ENCODE peak calls at places on chromosomes 4 and X, in five cellular contexts. One of them, this sample, is unnamed.

GRCh38 chr4:54784188-54784671 is 126.5 kb downstream of the KIT start:
- DNase-seq in endothelial cell: no peak
- DNase-seq in fibroblast of villous mesenchyme: peak
- DNase-seq in fibroblast of mammary gland: peak
- DNase-seq in GM20000: no peak
- DNase-seq in this sample: no peak

GRCh38 chr4:181845617-181846016 is 397.6 kb upstream of the TENM3 start:
- DNase-seq in endothelial cell: no peak
- DNase-seq in fibroblast of villous mesenchyme: no peak
- DNase-seq in fibroblast of mammary gland: no peak
- DNase-seq in GM20000: no peak
- DNase-seq in this sample: no peak

GRCh38 chr4:174461438-174462106 is 60.7 kb downstream of the HPGD start:
- DNase-seq in endothelial cell: no peak
- DNase-seq in fibroblast of villous mesenchyme: peak
- DNase-seq in fibroblast of mammary gland: peak
- DNase-seq in GM20000: no peak
- DNase-seq in this sample: no peak

GRCh38 chr4:47837582-47838294 is at the start of gene CORIN:
- DNase-seq in endothelial cell: no peak
- DNase-seq in fibroblast of villous mesenchyme: no peak
- DNase-seq in fibroblast of mammary gland: no peak
- DNase-seq in GM20000: no peak
- DNase-seq in this sample: no peak

GRCh38 chr4:24032371-24032989 is 142.6 kb upstream of the PPARGC1A start:
- DNase-seq in endothelial cell: no peak
- DNase-seq in fibroblast of villous mesenchyme: peak
- DNase-seq in fibroblast of mammary gland: peak
- DNase-seq in GM20000: peak
- DNase-seq in this sample: no peak

GRCh38 chrX:1170243-1170642 is 42.2 kb downstream of the CRLF2 start:
- DNase-seq in endothelial cell: no peak
- DNase-seq in fibroblast of villous mesenchyme: no peak
- DNase-seq in fibroblast of mammary gland: no peak
- DNase-seq in GM20000: no peak
- DNase-seq in this sample: no peak

GRCh38 chrX:126509917-126510316 is 42.7 kb downstream of the DCAF12L1 start:
- DNase-seq in endothelial cell: no peak
- DNase-seq in fibroblast of villous mesenchyme: no peak
- DNase-seq in fibroblast of mammary gland: no peak
- DNase-seq in GM20000: no peak
- DNase-seq in this sample: no peak

GRCh38 chr4:41209187-41209586 is 5.2 kb downstream of the APBB2 start:
- DNase-seq in endothelial cell: no peak
- DNase-seq in fibroblast of villous mesenchyme: no peak
- DNase-seq in fibroblast of mammary gland: peak
- DNase-seq in GM20000: no peak
- DNase-seq in this sample: no peak

GRCh38 chr4:151167561-151167960 is 68.1 kb downstream of the RPS3A start:
- DNase-seq in endothelial cell: no peak
- DNase-seq in fibroblast of villous mesenchyme: no peak
- DNase-seq in fibroblast of mammary gland: no peak
- DNase-seq in GM20000: no peak
- DNase-seq in this sample: no peak

GRCh38 chr4:159748834-159749444 is 646.1 kb downstream of the RAPGEF2 start:
- DNase-seq in endothelial cell: no peak
- DNase-seq in fibroblast of villous mesenchyme: no peak
- DNase-seq in fibroblast of mammary gland: no peak
- DNase-seq in GM20000: no peak
- DNase-seq in this sample: no peak

GRCh38 chr4:157885785-157886184 is 287.0 kb downstream of the GASK1B start:
- DNase-seq in endothelial cell: no peak
- DNase-seq in fibroblast of villous mesenchyme: no peak
- DNase-seq in fibroblast of mammary gland: peak
- DNase-seq in GM20000: no peak
- DNase-seq in this sample: no peak

GRCh38 chr4:98639523-98639922 is 18.9 kb downstream of the TSPAN5 start:
- DNase-seq in endothelial cell: no peak
- DNase-seq in fibroblast of villous mesenchyme: peak
- DNase-seq in fibroblast of mammary gland: no peak
- DNase-seq in GM20000: peak
- DNase-seq in this sample: no peak

GRCh38 chr4:134089885-134090284 is 111.7 kb downstream of the PABPC4L start:
- DNase-seq in endothelial cell: no peak
- DNase-seq in fibroblast of villous mesenchyme: no peak
- DNase-seq in fibroblast of mammary gland: no peak
- DNase-seq in GM20000: no peak
- DNase-seq in this sample: no peak

GRCh38 chrX:88613338-88613737 is 133.7 kb upstream of the CPXCR1 start:
- DNase-seq in endothelial cell: peak
- DNase-seq in fibroblast of villous mesenchyme: peak
- DNase-seq in fibroblast of mammary gland: peak
- DNase-seq in GM20000: no peak
- DNase-seq in this sample: no peak

GRCh38 chr4:185357220-185357619 is 38.5 kb downstream of the LRP2BP start:
- DNase-seq in endothelial cell: no peak
- DNase-seq in fibroblast of villous mesenchyme: no peak
- DNase-seq in fibroblast of mammary gland: no peak
- DNase-seq in GM20000: no peak
- DNase-seq in this sample: no peak

GRCh38 chr4:42282081-42282901 is 115.0 kb upstream of the SHISA3 start:
- DNase-seq in endothelial cell: peak
- DNase-seq in fibroblast of villous mesenchyme: peak
- DNase-seq in fibroblast of mammary gland: peak
- DNase-seq in GM20000: peak
- DNase-seq in this sample: peak

GRCh38 chrX:25207803-25208202 is 192.0 kb upstream of the ARX start:
- DNase-seq in endothelial cell: no peak
- DNase-seq in fibroblast of villous mesenchyme: no peak
- DNase-seq in fibroblast of mammary gland: no peak
- DNase-seq in GM20000: no peak
- DNase-seq in this sample: no peak

GRCh38 chrX:74349387-74349786 is 45.4 kb downstream of the ZCCHC13 start:
- DNase-seq in endothelial cell: no peak
- DNase-seq in fibroblast of villous mesenchyme: peak
- DNase-seq in fibroblast of mammary gland: peak
- DNase-seq in GM20000: no peak
- DNase-seq in this sample: no peak

GRCh38 chr4:148454835-148455234 is 12.6 kb upstream of the NR3C2 start:
- DNase-seq in endothelial cell: no peak
- DNase-seq in fibroblast of villous mesenchyme: no peak
- DNase-seq in fibroblast of mammary gland: peak
- DNase-seq in GM20000: no peak
- DNase-seq in this sample: no peak

GRCh38 chr4:156547439-156547838 is 424.2 kb downstream of the PDGFC start:
- DNase-seq in endothelial cell: no peak
- DNase-seq in fibroblast of villous mesenchyme: peak
- DNase-seq in fibroblast of mammary gland: peak
- DNase-seq in GM20000: no peak
- DNase-seq in this sample: no peak

GRCh38 chr4:2284934-2285664 is 23.2 kb upstream of the MXD4 start:
- DNase-seq in endothelial cell: no peak
- DNase-seq in fibroblast of villous mesenchyme: peak
- DNase-seq in fibroblast of mammary gland: peak
- DNase-seq in GM20000: no peak
- DNase-seq in this sample: no peak

GRCh38 chr4:183798249-183798920 is 106.7 kb upstream of the STOX2 start:
- DNase-seq in endothelial cell: peak
- DNase-seq in fibroblast of villous mesenchyme: no peak
- DNase-seq in fibroblast of mammary gland: no peak
- DNase-seq in GM20000: no peak
- DNase-seq in this sample: no peak

GRCh38 chrX:139044680-139045079 is 333.2 kb upstream of the FGF13 start:
- DNase-seq in endothelial cell: no peak
- DNase-seq in fibroblast of villous mesenchyme: no peak
- DNase-seq in fibroblast of mammary gland: no peak
- DNase-seq in GM20000: no peak
- DNase-seq in this sample: no peak

GRCh38 chrX:18422886-18423285 is 2.5 kb upstream of the CDKL5 start:
- DNase-seq in endothelial cell: no peak
- DNase-seq in fibroblast of villous mesenchyme: peak
- DNase-seq in fibroblast of mammary gland: peak
- DNase-seq in GM20000: no peak
- DNase-seq in this sample: no peak

GRCh38 chrX:18426004-18426320 is 554 bp downstream of the CDKL5 start:
- DNase-seq in endothelial cell: peak
- DNase-seq in fibroblast of villous mesenchyme: no peak
- DNase-seq in fibroblast of mammary gland: no peak
- DNase-seq in GM20000: peak
- DNase-seq in this sample: no peak

GRCh38 chrX:18425199-18426003 is at the start of gene CDKL5:
- DNase-seq in endothelial cell: peak
- DNase-seq in fibroblast of villous mesenchyme: peak
- DNase-seq in fibroblast of mammary gland: peak
- DNase-seq in GM20000: peak
- DNase-seq in this sample: peak

GRCh38 chrX:18424482-18425198 is 768 bp upstream of the CDKL5 start:
- DNase-seq in endothelial cell: peak
- DNase-seq in fibroblast of villous mesenchyme: peak
- DNase-seq in fibroblast of mammary gland: peak
- DNase-seq in GM20000: peak
- DNase-seq in this sample: peak

GRCh38 chrX:18422325-18422724 is 3.1 kb upstream of the CDKL5 start:
- DNase-seq in endothelial cell: no peak
- DNase-seq in fibroblast of villous mesenchyme: peak
- DNase-seq in fibroblast of mammary gland: peak
- DNase-seq in GM20000: no peak
- DNase-seq in this sample: no peak
- TF ChIP-seq CTCF in endothelial cell: no peak
- TF ChIP-seq CTCF in fibroblast of villous mesenchyme: no peak
- TF ChIP-seq CTCF in fibroblast of mammary gland: no peak
- TF ChIP-seq CTCF in GM20000: no peak
- TF ChIP-seq CTCF in this sample: no peak

GRCh38 chrX:19388064-19388679 is 44.4 kb downstream of the PDHA1 start:
- DNase-seq in endothelial cell: no peak
- DNase-seq in fibroblast of villous mesenchyme: no peak
- DNase-seq in fibroblast of mammary gland: no peak
- DNase-seq in GM20000: no peak
- DNase-seq in this sample: no peak

GRCh38 chrX:19377799-19378198 is 34.1 kb downstream of the PDHA1 start:
- DNase-seq in endothelial cell: no peak
- DNase-seq in fibroblast of villous mesenchyme: no peak
- DNase-seq in fibroblast of mammary gland: no peak
- DNase-seq in GM20000: no peak
- DNase-seq in this sample: no peak

GRCh38 chrX:19381326-19381725 is 37.6 kb downstream of the PDHA1 start:
- DNase-seq in endothelial cell: no peak
- DNase-seq in fibroblast of villous mesenchyme: no peak
- DNase-seq in fibroblast of mammary gland: no peak
- DNase-seq in GM20000: no peak
- DNase-seq in this sample: no peak

GRCh38 chrX:19386679-19387078 is 43.0 kb downstream of the PDHA1 start:
- DNase-seq in endothelial cell: no peak
- DNase-seq in fibroblast of villous mesenchyme: no peak
- DNase-seq in fibroblast of mammary gland: no peak
- DNase-seq in GM20000: no peak
- DNase-seq in this sample: no peak

DNA sequence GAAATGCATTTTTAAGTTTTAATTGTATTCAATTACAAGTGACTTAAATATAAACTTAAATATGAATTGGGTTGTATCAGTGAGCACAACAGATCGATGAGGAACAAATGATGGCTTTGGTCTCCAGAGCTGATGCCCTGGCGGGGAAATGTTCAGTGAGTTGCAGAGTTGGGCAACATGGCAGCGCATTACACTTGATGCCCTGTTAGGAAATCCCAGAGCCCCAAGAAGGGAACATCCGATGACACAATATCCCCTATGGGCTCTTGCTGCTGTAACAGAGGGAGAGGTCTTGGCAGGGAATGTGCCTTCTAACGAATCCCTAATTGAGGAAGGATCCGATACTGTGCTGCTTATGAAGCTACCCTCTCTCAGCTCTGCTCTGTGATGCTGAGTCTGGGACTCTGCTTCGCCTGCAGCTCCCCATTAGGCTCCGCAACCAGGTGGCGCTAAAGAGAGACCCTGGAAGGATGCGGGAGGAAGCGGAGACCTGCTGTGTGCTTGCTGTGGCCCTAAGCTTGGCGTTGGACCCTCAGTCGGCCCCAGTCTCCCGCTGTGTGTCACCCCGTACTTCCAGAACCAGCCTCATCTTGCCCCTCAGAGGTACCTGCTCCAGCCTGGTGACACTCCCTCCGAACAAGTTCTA is 38.9 kb downstream of the PDHA1 start:
- DNase-seq in endothelial cell: peak
- DNase-seq in fibroblast of villous mesenchyme: peak
- DNase-seq in fibroblast of mammary gland: peak
- DNase-seq in GM20000: peak
- DNase-seq in this sample: peak
- TF ChIP-seq CTCF in endothelial cell: no peak
- TF ChIP-seq CTCF in fibroblast of villous mesenchyme: peak
- TF ChIP-seq CTCF in fibroblast of mammary gland: peak
- TF ChIP-seq CTCF in GM20000: peak
- TF ChIP-seq CTCF in this sample: peak

DNA sequence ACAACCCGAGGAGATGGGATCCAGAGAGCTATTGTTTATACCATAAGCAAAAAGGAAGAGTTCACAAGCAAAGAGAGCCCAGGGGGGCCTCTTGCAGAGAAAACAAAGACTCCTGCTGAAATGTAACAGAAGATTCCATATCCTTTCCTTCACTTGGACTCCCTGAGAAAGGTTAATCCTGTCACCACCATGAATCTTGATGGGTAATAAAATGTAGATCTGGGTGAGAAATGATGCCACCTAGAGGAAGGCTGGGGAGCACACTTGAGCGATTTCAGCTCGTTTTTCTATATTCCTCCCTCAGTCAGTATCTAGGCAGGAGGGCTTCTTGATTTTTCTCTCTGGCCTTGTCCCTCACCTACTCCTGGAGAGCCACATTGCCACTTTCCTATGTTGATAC is 10.2 kb upstream of the KCNE5 start:
- DNase-seq in endothelial cell: no peak
- DNase-seq in fibroblast of villous mesenchyme: peak
- DNase-seq in fibroblast of mammary gland: peak
- DNase-seq in GM20000: peak
- DNase-seq in this sample: no peak
- TF ChIP-seq CTCF in endothelial cell: peak
- TF ChIP-seq CTCF in fibroblast of villous mesenchyme: peak
- TF ChIP-seq CTCF in fibroblast of mammary gland: peak
- TF ChIP-seq CTCF in GM20000: peak
- TF ChIP-seq CTCF in this sample: no peak

GRCh38 chrX:44874481-44875184 is 1.6 kb downstream of the KDM6A start:
- DNase-seq in endothelial cell: no peak
- DNase-seq in fibroblast of villous mesenchyme: peak
- DNase-seq in fibroblast of mammary gland: peak
- DNase-seq in GM20000: peak
- DNase-seq in this sample: peak

GRCh38 chrX:44872817-44873414 is at the start of gene KDM6A:
- DNase-seq in endothelial cell: peak
- DNase-seq in fibroblast of villous mesenchyme: peak
- DNase-seq in fibroblast of mammary gland: peak
- DNase-seq in GM20000: peak
- DNase-seq in this sample: peak

GRCh38 chrX:44871114-44871645 is 1.8 kb upstream of the KDM6A start:
- DNase-seq in endothelial cell: no peak
- DNase-seq in fibroblast of villous mesenchyme: peak
- DNase-seq in fibroblast of mammary gland: peak
- DNase-seq in GM20000: no peak
- DNase-seq in this sample: no peak

GRCh38 chrX:44873415-44874270 is 655 bp downstream of the KDM6A start:
- DNase-seq in endothelial cell: peak
- DNase-seq in fibroblast of villous mesenchyme: peak
- DNase-seq in fibroblast of mammary gland: peak
- DNase-seq in GM20000: peak
- DNase-seq in this sample: peak

GRCh38 chrX:44872319-44872816 is 620 bp upstream of the KDM6A start:
- DNase-seq in endothelial cell: peak
- DNase-seq in fibroblast of villous mesenchyme: peak
- DNase-seq in fibroblast of mammary gland: peak
- DNase-seq in GM20000: peak
- DNase-seq in this sample: peak
- TF ChIP-seq CTCF in endothelial cell: no peak
- TF ChIP-seq CTCF in fibroblast of villous mesenchyme: no peak
- TF ChIP-seq CTCF in fibroblast of mammary gland: no peak
- TF ChIP-seq CTCF in GM20000: no peak
- TF ChIP-seq CTCF in this sample: peak